ENCODE peak calls at places on chromosomes 11 and 22, in seven cellular contexts. B is stomach, A is GM23338, N is suprapubic skin, Y is esophagus muscularis mucosa, U is HCT116, M is H1. O is an unnamed sample.

GRCh38 chr22:29359469-29359868 is 28.9 kb downstream of the AP1B1 start:
- DNase-seq in B (peak), A (peak), N (no peak), Y (no peak), U (peak), M (peak), O (peak)

GRCh38 chr22:25390297-25391240 is 171.1 kb downstream of the CRYBB2 start:
- DNase-seq in B (no peak), A (no peak), N (no peak), Y (no peak), U (no peak), M (no peak), O (no peak)

GRCh38 chr11:90134420-90135003 is at the start of gene NAALAD2:
- DNase-seq in B (no peak), A (peak), N (peak), Y (no peak), U (no peak), M (peak), O (peak)

GRCh38 chr11:110566577-110566976 is 136.8 kb downstream of the FDX1 start:
- DNase-seq in B (no peak), A (no peak), N (no peak), Y (no peak), U (no peak), M (no peak), O (no peak)

GRCh38 chr11:3926458-3927095 is 71.1 kb downstream of the STIM1 start:
- DNase-seq in B (no peak), A (no peak), N (no peak), Y (no peak), U (no peak), M (no peak), O (no peak)

GRCh38 chr11:7609015-7609414 is 64.3 kb downstream of the CYB5R2 start:
- DNase-seq in B (no peak), A (no peak), N (no peak), Y (no peak), U (no peak), M (no peak), O (no peak)

GRCh38 chr22:49303781-49304461 is 523.8 kb downstream of the BRD1 start:
- DNase-seq in B (peak), A (no peak), N (no peak), Y (peak), U (no peak), M (no peak), O (no peak)

GRCh38 chr22:23419931-23420330 is 160.2 kb downstream of the IGLL1 start:
- DNase-seq in B (peak), A (no peak), N (no peak), Y (no peak), U (no peak), M (no peak), O (no peak)

GRCh38 chr22:27204817-27205216 is 547.4 kb downstream of the MIAT start:
- DNase-seq in B (no peak), A (no peak), N (no peak), Y (no peak), U (no peak), M (no peak), O (no peak)

DNA sequence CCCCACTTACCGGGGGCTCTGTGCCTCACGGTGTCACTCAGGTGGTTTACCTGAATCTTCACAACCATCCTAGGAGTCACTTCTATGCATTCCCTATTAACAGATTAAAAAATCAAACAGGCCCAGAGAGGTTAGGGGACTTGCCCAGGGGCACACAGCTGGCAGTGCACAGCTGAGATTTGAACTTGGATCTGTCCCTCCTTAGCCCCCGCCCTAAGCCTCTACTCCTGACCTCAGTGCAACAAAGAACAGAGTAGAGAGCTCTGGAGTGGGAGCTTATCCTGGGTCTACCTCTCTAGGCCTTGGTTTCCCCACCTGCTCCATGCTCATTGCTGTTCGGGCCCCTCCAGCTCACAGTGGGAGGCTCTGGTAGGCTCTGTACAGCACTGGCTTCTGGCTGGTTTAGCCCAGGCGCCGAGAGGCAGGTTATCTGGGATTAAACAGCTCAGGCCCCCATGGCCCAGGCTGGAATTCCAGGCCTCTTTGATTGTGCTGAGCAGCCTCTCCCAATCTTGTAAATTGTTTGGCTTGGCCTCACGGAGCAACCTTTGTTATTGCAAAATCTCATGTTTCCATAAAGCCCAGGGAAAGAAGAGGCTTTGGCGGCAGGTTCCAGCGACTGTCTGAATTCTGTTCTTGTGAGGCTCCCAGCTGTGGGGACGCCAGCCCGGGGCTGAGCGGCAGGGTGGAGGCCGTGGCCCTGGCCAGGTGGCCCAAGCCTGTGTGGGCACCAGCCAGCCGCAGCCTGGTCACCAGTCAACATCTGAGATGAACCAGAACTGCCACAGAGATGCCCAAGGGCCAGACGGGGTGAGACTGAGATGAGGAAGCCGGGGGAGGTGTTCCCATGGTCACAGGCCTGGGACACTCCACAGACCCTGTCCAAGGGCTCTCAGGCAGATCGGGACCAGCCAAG is 28.9 kb upstream of the SHISAL1 start:
- DNase-seq in B (peak), A (no peak), N (no peak), Y (no peak), U (no peak), M (no peak), O (peak)
- TF ChIP-seq POLR2AphosphoS5 in B (peak), A (no peak), N (no peak), Y (no peak), U (no peak), M (no peak), O (no peak)

DNA sequence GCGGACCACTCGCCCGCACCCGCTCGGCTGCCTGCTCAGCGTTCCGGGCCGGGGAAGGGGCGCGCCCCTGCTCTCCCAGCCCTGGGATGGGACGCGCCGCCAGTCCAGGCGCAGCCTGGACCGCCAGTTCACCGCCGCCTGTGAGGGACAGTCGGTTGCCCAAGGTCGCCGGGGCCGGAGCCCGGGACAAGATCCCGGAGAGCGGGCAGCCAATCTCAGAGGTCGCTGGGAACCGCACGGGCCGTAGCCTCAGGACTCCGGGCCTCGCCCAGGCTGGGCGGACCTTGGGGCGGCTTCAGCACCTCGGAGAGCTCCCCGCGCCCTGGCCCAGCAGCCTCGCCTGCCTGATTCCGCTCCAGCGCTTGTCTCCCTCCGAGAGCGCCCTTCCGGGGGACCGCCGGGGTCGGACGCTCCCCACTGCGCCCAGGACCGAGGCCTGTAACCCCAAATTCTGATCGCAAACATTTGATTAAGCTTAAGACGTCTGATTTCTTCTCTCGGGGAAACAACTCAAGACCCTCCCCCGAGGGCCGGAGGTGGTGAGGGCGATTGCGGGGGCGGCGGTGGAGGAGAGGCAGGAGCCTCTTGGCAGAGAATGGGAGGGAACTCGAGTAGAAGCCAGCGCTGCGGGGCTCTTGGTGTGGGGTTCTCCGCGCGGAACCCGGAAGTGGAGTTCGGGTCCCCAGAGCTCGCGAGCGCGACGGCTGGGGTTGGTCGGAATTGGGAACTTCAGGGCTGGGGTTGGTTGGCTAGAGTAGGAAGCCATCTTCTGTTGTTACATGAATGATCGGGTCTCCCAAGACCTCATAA is 1.1 kb upstream of the CHRM4 start:
- DNase-seq in B (peak), A (peak), N (no peak), Y (no peak), U (no peak), M (peak), O (peak)
- TF ChIP-seq POLR2AphosphoS5 in B (no peak), A (no peak), N (no peak), Y (no peak), U (no peak), M (no peak), O (no peak)

DNA sequence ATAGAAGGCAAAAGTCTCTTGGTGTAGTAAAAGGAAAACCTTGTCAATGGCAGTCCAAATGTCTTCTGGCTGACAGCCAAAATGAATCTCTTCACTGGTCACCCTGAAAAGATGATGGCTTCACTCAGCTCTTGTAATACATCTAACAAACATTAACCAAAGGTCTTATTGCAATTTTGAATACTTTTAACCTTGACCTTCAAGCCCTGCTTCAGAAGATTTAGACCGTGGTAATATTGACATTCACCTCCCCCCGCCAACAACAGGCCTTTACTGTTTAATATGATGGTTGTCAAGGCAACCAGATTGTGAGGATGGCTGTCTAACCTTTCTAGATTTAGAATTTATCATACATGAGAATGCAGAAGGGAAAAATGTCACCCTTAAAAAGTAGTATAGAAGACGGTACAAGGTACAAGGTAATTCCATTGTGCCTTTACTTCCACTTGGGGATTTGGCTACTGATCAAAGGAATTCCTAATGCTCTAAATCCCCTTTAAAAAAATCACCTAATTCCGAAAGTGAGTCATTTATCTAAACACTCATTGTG is 342.3 kb downstream of the LARGE1 start:
- DNase-seq in B (no peak), A (no peak), N (no peak), Y (no peak), U (no peak), M (no peak), O (no peak)
- TF ChIP-seq POLR2AphosphoS5 in B (no peak), A (no peak), N (no peak), Y (no peak), U (no peak), M (no peak), O (no peak)

DNA sequence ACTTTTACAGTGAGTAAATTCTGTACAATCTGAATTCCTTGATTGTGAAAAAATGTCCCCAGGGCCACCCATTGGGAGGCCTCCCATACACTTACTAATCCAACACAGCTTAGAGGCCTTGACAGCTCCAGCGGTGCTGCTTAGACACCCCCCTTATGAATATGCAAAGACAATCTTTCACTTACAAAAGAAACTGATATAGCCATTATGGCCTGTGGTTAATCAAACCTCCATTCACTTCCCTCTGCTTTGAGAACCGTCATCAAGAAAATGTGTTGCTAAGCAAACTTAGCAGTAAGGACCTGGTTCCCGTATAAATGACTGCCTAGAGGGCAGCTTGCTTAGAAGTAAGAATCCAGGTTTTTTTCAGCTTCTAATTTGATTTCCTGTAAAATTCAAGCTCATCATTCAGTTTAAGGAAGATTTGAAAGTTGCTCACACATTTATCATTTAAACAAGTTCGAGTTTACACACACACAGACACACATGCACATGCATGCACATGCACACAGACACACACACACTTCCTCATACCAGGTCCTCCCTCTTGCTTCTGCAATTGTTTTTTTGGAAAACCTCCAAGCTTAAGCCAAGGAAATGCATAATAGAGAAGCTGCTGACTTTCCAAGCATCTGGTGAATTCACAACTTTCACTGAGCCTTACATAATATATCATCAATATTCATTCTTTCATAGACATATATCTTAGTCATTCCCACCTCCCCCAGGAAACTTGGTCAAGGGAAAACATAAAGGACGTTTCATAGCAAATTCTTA is 137.7 kb upstream of the BLID start:
- DNase-seq in B (no peak), A (peak), N (no peak), Y (no peak), U (no peak), M (no peak), O (no peak)
- TF ChIP-seq POLR2AphosphoS5 in B (no peak), A (no peak), N (no peak), Y (no peak), U (no peak), M (peak), O (no peak)

GRCh38 chr22:41074061-41074460 is 18.3 kb upstream of the EP300 start:
- DNase-seq in B (no peak), A (no peak), N (no peak), Y (no peak), U (no peak), M (no peak), O (no peak)
- TF ChIP-seq POLR2AphosphoS5 in B (no peak), A (no peak), N (no peak), Y (no peak), U (no peak), M (no peak), O (no peak)

DNA sequence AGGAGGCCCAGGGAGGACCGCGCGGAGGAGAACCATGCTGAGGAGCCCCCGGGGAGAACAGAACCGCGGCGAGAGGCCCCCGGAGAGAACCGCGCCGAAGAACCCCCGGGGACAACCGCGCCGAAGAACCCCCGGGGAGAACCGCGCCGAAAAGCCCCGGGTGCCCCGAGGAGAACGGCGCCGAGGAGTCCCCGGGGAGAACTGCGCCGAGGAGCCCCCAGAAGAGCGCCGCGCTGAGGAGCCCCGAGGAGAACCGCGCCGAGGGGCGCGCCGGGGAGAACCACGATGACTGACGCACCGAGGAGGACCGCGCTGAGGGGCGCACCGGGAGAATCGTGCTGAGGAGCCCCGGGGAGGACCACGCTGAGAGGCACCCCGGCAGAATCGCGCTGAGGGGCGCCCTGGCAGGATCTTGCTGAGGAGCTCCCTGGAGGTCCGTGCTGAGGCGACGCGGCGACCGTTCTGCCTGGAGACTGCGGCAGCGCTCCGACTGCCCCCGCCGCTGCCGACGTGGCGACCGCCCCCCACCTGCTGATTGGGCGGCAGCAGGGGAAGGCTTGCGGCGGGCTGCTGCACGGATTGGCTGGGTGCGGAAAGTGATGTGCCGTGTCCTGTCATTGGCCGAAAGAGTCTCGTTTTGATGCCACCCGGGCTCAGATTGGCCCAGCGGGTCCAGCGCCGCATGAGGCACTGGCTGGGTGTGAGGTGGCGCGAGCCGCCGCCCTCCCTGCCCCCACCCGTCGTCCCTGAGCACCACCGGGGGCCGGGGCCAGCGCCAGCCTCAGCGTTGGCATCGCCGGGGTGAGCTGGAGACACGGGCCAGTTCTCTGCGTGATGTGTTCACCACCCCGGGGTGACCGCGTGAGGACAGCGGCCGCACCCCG is at the start of gene KCNQ1OT1:
- DNase-seq in B (peak), A (peak), N (peak), Y (peak), U (peak), M (peak), O (peak)
- TF ChIP-seq POLR2AphosphoS5 in B (peak), A (peak), N (peak), Y (peak), U (peak), M (peak), O (peak)

GRCh38 chr11:64863381-64864060 is 14.9 kb downstream of the EHD1 start:
- DNase-seq in B (no peak), A (no peak), N (no peak), Y (no peak), U (no peak), M (peak), O (no peak)
- TF ChIP-seq POLR2AphosphoS5 in B (no peak), A (no peak), N (no peak), Y (no peak), U (no peak), M (no peak), O (no peak)

GRCh38 chr22:31738566-31738965 is 11.4 kb downstream of the PRR14L start:
- DNase-seq in B (no peak), A (no peak), N (no peak), Y (no peak), U (no peak), M (no peak), O (no peak)

GRCh38 chr22:31743871-31744270 is 6.1 kb downstream of the PRR14L start:
- DNase-seq in B (no peak), A (no peak), N (no peak), Y (no peak), U (no peak), M (no peak), O (no peak)

GRCh38 chr22:31742682-31743081 is 7.2 kb downstream of the PRR14L start:
- DNase-seq in B (no peak), A (no peak), N (no peak), Y (no peak), U (no peak), M (no peak), O (no peak)

GRCh38 chr22:31739795-31740201 is 10.1 kb downstream of the PRR14L start:
- DNase-seq in B (no peak), A (no peak), N (no peak), Y (no peak), U (no peak), M (no peak), O (no peak)

DNA sequence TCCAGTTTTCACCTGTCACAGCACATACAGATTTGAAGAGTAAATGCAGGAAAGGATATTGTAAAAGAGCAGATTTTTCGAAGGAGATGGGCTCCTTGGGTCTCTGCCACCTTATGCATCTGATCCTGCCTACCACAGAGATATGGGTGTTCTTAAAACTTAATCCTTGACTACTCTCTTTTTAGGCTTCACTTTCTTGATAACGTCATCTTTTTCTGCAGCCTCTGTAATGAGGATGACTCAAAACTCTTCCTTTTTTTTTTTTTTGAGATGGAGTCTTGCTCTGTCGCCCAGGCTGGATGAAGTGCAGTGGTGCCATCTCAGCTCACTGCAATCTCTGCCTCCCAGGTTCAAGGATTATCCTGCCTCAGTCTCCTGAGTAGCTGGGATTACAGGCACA is 7.8 kb downstream of the PRR14L start:
- DNase-seq in B (no peak), A (no peak), N (no peak), Y (no peak), U (no peak), M (no peak), O (no peak)
- TF ChIP-seq POLR2AphosphoS5 in B (no peak), A (no peak), N (no peak), Y (no peak), U (no peak), M (no peak), O (no peak)